ENCODE peak calls at places on chromosomes 11 and 22, in seven cellular contexts. One of them, this sample, is unnamed.
A peak's percentile ranks its signal among the peaks of the same experiment; 100 is the strongest.

GRCh38 chr11:87355614-87356013 is 317.9 kb downstream of the TMEM135 start:
- DNase-seq in suprapubic skin: no peak
- DNase-seq in breast epithelium: no peak
- DNase-seq in GM23338: no peak
- DNase-seq in HepG2: no peak
- DNase-seq in sigmoid colon: no peak
- DNase-seq in SK-N-SH: no peak
- DNase-seq in this sample: no peak

GRCh38 chr11:3674189-3674588 is 3.0 kb upstream of the CHRNA10 start:
- DNase-seq in breast epithelium: no peak
- DNase-seq in suprapubic skin: no peak
- DNase-seq in HepG2: peak; percentile 5
- DNase-seq in GM23338: no peak
- DNase-seq in sigmoid colon: no peak
- DNase-seq in SK-N-SH: no peak
- DNase-seq in this sample: no peak

GRCh38 chr11:129410561-129410960 is 34.9 kb downstream of the BARX2 start:
- DNase-seq in breast epithelium: no peak
- DNase-seq in HepG2: no peak
- DNase-seq in sigmoid colon: no peak
- DNase-seq in GM23338: no peak
- DNase-seq in suprapubic skin: no peak
- DNase-seq in SK-N-SH: no peak
- DNase-seq in this sample: no peak

GRCh38 chr11:68683952-68684384 is 376 bp upstream of the GAL start:
- DNase-seq in suprapubic skin: no peak
- DNase-seq in SK-N-SH: no peak
- DNase-seq in GM23338: peak; percentile 54
- DNase-seq in breast epithelium: no peak
- DNase-seq in HepG2: no peak
- DNase-seq in sigmoid colon: peak; percentile 57
- DNase-seq in this sample: no peak

GRCh38 chr22:46467006-46467405 is 70.4 kb downstream of the CELSR1 start:
- DNase-seq in GM23338: no peak
- DNase-seq in HepG2: no peak
- DNase-seq in suprapubic skin: no peak
- DNase-seq in SK-N-SH: no peak
- DNase-seq in sigmoid colon: no peak
- DNase-seq in breast epithelium: no peak
- DNase-seq in this sample: no peak

GRCh38 chr11:10518891-10519290 is 22.1 kb downstream of the RNF141 start:
- DNase-seq in sigmoid colon: no peak
- DNase-seq in breast epithelium: no peak
- DNase-seq in SK-N-SH: no peak
- DNase-seq in GM23338: no peak
- DNase-seq in HepG2: no peak
- DNase-seq in suprapubic skin: no peak
- DNase-seq in this sample: no peak

GRCh38 chr11:86245369-86246292 is 1.1 kb downstream of the EED start:
- DNase-seq in HepG2: peak; percentile 23
- DNase-seq in GM23338: peak; percentile 63
- DNase-seq in SK-N-SH: peak; percentile 13
- DNase-seq in breast epithelium: no peak
- DNase-seq in sigmoid colon: no peak
- DNase-seq in suprapubic skin: no peak
- DNase-seq in this sample: peak; percentile 79

GRCh38 chr11:69978841-69979614 is 99.1 kb upstream of the ANO1 start:
- DNase-seq in GM23338: no peak
- DNase-seq in breast epithelium: no peak
- DNase-seq in suprapubic skin: no peak
- DNase-seq in sigmoid colon: no peak
- DNase-seq in HepG2: no peak
- DNase-seq in SK-N-SH: no peak
- DNase-seq in this sample: no peak

GRCh38 chr11:62542750-62543567 is 3.6 kb downstream of the AHNAK start:
- DNase-seq in GM23338: peak; percentile 86
- DNase-seq in suprapubic skin: peak; percentile 93
- DNase-seq in sigmoid colon: peak; percentile 94
- DNase-seq in SK-N-SH: peak; percentile 90
- DNase-seq in breast epithelium: peak; percentile 66
- DNase-seq in HepG2: no peak
- DNase-seq in this sample: peak; percentile 95

GRCh38 chr22:30212363-30212995 is 34.1 kb downstream of the LIF start:
- DNase-seq in SK-N-SH: peak; percentile 30
- DNase-seq in sigmoid colon: peak; percentile 82
- DNase-seq in GM23338: no peak
- DNase-seq in breast epithelium: peak; percentile 95
- DNase-seq in HepG2: peak; percentile 96
- DNase-seq in suprapubic skin: peak; percentile 85
- DNase-seq in this sample: peak; percentile 83

GRCh38 chr11:67013511-67014045 is 9.4 kb upstream of the SYT12 start:
- DNase-seq in GM23338: no peak
- DNase-seq in breast epithelium: no peak
- DNase-seq in SK-N-SH: no peak
- DNase-seq in suprapubic skin: no peak
- DNase-seq in sigmoid colon: no peak
- DNase-seq in HepG2: no peak
- DNase-seq in this sample: no peak

GRCh38 chr22:22787805-22788459 is 99.7 kb upstream of the IGLL5 start:
- DNase-seq in GM23338: peak; percentile 81
- DNase-seq in breast epithelium: no peak
- DNase-seq in suprapubic skin: no peak
- DNase-seq in HepG2: peak; percentile 30
- DNase-seq in SK-N-SH: peak; percentile 66
- DNase-seq in sigmoid colon: no peak
- DNase-seq in this sample: peak; percentile 86

GRCh38 chr11:88312665-88313064 is 24.9 kb downstream of the CTSC start:
- DNase-seq in sigmoid colon: no peak
- DNase-seq in GM23338: no peak
- DNase-seq in HepG2: no peak
- DNase-seq in suprapubic skin: no peak
- DNase-seq in breast epithelium: no peak
- DNase-seq in SK-N-SH: no peak
- DNase-seq in this sample: no peak

GRCh38 chr11:44400431-44400830 is 90.5 kb upstream of the ALX4 start:
- DNase-seq in sigmoid colon: no peak
- DNase-seq in GM23338: no peak
- DNase-seq in suprapubic skin: no peak
- DNase-seq in SK-N-SH: no peak
- DNase-seq in breast epithelium: no peak
- DNase-seq in HepG2: no peak
- DNase-seq in this sample: no peak

GRCh38 chr11:99452076-99452475 is 431.3 kb downstream of the CNTN5 start:
- DNase-seq in breast epithelium: no peak
- DNase-seq in sigmoid colon: no peak
- DNase-seq in suprapubic skin: no peak
- DNase-seq in SK-N-SH: no peak
- DNase-seq in HepG2: no peak
- DNase-seq in GM23338: no peak
- DNase-seq in this sample: no peak

GRCh38 chr11:115672999-115673411 is 168.8 kb upstream of the CADM1 start:
- DNase-seq in breast epithelium: peak; percentile 27
- DNase-seq in HepG2: no peak
- DNase-seq in GM23338: no peak
- DNase-seq in suprapubic skin: no peak
- DNase-seq in sigmoid colon: peak; percentile 72
- DNase-seq in SK-N-SH: no peak
- DNase-seq in this sample: no peak
- TF ChIP-seq POLR2AphosphoS5 in breast epithelium: no peak
- TF ChIP-seq POLR2AphosphoS5 in HepG2: no peak
- TF ChIP-seq POLR2AphosphoS5 in GM23338: no peak
- TF ChIP-seq POLR2AphosphoS5 in suprapubic skin: no peak
- TF ChIP-seq POLR2AphosphoS5 in sigmoid colon: no peak
- TF ChIP-seq POLR2AphosphoS5 in SK-N-SH: no peak
- TF ChIP-seq POLR2AphosphoS5 in this sample: no peak

GRCh38 chr11:46127150-46127638 is 5.9 kb upstream of the PHF21A start:
- DNase-seq in HepG2: peak; percentile 85
- DNase-seq in breast epithelium: no peak
- DNase-seq in GM23338: peak; percentile 45
- DNase-seq in sigmoid colon: no peak
- DNase-seq in suprapubic skin: no peak
- DNase-seq in SK-N-SH: peak; percentile 39
- DNase-seq in this sample: peak; percentile 77
- TF ChIP-seq POLR2AphosphoS5 in HepG2: no peak
- TF ChIP-seq POLR2AphosphoS5 in breast epithelium: no peak
- TF ChIP-seq POLR2AphosphoS5 in GM23338: no peak
- TF ChIP-seq POLR2AphosphoS5 in sigmoid colon: no peak
- TF ChIP-seq POLR2AphosphoS5 in suprapubic skin: no peak
- TF ChIP-seq POLR2AphosphoS5 in SK-N-SH: no peak
- TF ChIP-seq POLR2AphosphoS5 in this sample: no peak

GRCh38 chr22:17866127-17866526 is 91.9 kb upstream of the BID start:
- DNase-seq in HepG2: no peak
- DNase-seq in breast epithelium: no peak
- DNase-seq in SK-N-SH: no peak
- DNase-seq in GM23338: no peak
- DNase-seq in sigmoid colon: no peak
- DNase-seq in suprapubic skin: no peak
- DNase-seq in this sample: no peak
- TF ChIP-seq POLR2AphosphoS5 in HepG2: no peak
- TF ChIP-seq POLR2AphosphoS5 in breast epithelium: no peak
- TF ChIP-seq POLR2AphosphoS5 in SK-N-SH: no peak
- TF ChIP-seq POLR2AphosphoS5 in GM23338: no peak
- TF ChIP-seq POLR2AphosphoS5 in sigmoid colon: peak; percentile 53
- TF ChIP-seq POLR2AphosphoS5 in suprapubic skin: no peak
- TF ChIP-seq POLR2AphosphoS5 in this sample: no peak

DNA sequence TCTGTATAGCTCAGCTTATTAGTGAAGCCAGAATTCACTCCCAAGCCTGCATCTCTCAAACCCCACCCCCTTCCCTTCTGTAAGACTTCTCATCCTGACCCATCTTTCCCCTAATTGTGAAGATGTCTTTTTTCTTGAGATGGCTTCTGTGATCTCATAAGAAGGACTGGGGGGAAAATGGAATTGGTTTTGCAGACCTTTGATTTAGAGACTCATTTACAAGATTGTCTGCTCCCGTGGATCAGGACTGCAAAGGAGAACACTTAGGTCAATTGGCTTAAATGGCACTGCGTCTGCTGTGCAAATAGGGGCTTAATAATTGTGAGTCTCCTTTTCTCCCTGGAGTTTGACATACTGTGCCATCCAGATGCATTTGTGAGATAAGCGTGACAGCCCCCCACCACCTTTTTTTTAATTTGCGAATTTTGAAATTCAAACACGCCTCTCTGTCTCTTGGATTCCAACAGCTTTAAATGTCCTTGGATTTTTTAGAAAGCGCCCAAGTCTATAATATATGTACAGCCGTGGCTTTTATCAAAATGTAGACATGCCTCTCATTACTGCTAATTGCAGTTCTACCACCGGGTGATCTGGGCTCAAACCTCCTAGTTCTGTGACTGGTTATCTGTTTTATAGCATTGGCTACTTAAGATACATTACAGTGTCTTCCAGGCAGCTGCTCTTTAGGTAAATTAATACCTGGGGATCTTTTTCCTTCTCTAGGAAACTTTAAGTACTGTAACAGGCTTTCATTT is 150.0 kb downstream of the DBX1 start:
- DNase-seq in suprapubic skin: no peak
- DNase-seq in GM23338: no peak
- DNase-seq in sigmoid colon: no peak
- DNase-seq in SK-N-SH: no peak
- DNase-seq in HepG2: no peak
- DNase-seq in breast epithelium: no peak
- DNase-seq in this sample: no peak
- TF ChIP-seq POLR2AphosphoS5 in suprapubic skin: no peak
- TF ChIP-seq POLR2AphosphoS5 in GM23338: no peak
- TF ChIP-seq POLR2AphosphoS5 in sigmoid colon: no peak
- TF ChIP-seq POLR2AphosphoS5 in SK-N-SH: no peak
- TF ChIP-seq POLR2AphosphoS5 in HepG2: no peak
- TF ChIP-seq POLR2AphosphoS5 in breast epithelium: no peak
- TF ChIP-seq POLR2AphosphoS5 in this sample: no peak

GRCh38 chr11:13242564-13242963 is 35.0 kb upstream of the BMAL1 start:
- DNase-seq in GM23338: no peak
- DNase-seq in SK-N-SH: no peak
- DNase-seq in sigmoid colon: no peak
- DNase-seq in HepG2: no peak
- DNase-seq in breast epithelium: no peak
- DNase-seq in suprapubic skin: no peak
- DNase-seq in this sample: no peak
- TF ChIP-seq POLR2AphosphoS5 in GM23338: no peak
- TF ChIP-seq POLR2AphosphoS5 in SK-N-SH: no peak
- TF ChIP-seq POLR2AphosphoS5 in sigmoid colon: no peak
- TF ChIP-seq POLR2AphosphoS5 in HepG2: no peak
- TF ChIP-seq POLR2AphosphoS5 in breast epithelium: no peak
- TF ChIP-seq POLR2AphosphoS5 in suprapubic skin: no peak
- TF ChIP-seq POLR2AphosphoS5 in this sample: no peak

This sample was measured in spleen.